ENCODE peak calls at places on chromosomes 16 and 17, in seven cellular contexts. One of them, this sample, is unnamed.

GRCh38 chr17:18143044-18143936 is 34.7 kb downstream of the MYO15A start:
- DNase-seq in lower leg skin: no peak
- DNase-seq in endothelial cell of umbilical vein: no peak
- DNase-seq in lower lobe of right lung: peak; percentile 62
- DNase-seq in PC-3: peak; percentile 43
- DNase-seq in AG09309: no peak
- DNase-seq in fibroblast of lung: no peak
- DNase-seq in this sample: peak; percentile 60

GRCh38 chr16:81821422-81822128 is 42.5 kb downstream of the PLCG2 start:
- DNase-seq in PC-3: no peak
- DNase-seq in endothelial cell of umbilical vein: no peak
- DNase-seq in lower lobe of right lung: no peak
- DNase-seq in AG09309: no peak
- DNase-seq in fibroblast of lung: peak; percentile 11
- DNase-seq in lower leg skin: no peak
- DNase-seq in this sample: peak; percentile 60

GRCh38 chr17:83193336-83194188 is 114.2 kb downstream of the METRNL start:
- DNase-seq in PC-3: peak; percentile 66
- DNase-seq in fibroblast of lung: peak; percentile 56
- DNase-seq in endothelial cell of umbilical vein: no peak
- DNase-seq in AG09309: no peak
- DNase-seq in lower lobe of right lung: peak; percentile 56
- DNase-seq in lower leg skin: peak; percentile 27
- DNase-seq in this sample: no peak

GRCh38 chr17:62705116-62705515 is 77.6 kb downstream of the MRC2 start:
- DNase-seq in lower lobe of right lung: no peak
- DNase-seq in lower leg skin: no peak
- DNase-seq in PC-3: no peak
- DNase-seq in AG09309: no peak
- DNase-seq in fibroblast of lung: peak; percentile 47
- DNase-seq in endothelial cell of umbilical vein: peak; percentile 80
- DNase-seq in this sample: no peak

GRCh38 chr17:17628388-17629008 is 37.0 kb upstream of the PEMT start:
- DNase-seq in AG09309: no peak
- DNase-seq in PC-3: no peak
- DNase-seq in fibroblast of lung: no peak
- DNase-seq in lower leg skin: no peak
- DNase-seq in endothelial cell of umbilical vein: no peak
- DNase-seq in lower lobe of right lung: no peak
- DNase-seq in this sample: peak; percentile 76

GRCh38 chr17:65985571-65985970 is 206.4 kb downstream of the CEP112 start:
- DNase-seq in fibroblast of lung: peak; percentile 69
- DNase-seq in endothelial cell of umbilical vein: no peak
- DNase-seq in lower lobe of right lung: no peak
- DNase-seq in PC-3: no peak
- DNase-seq in AG09309: peak; percentile 2
- DNase-seq in lower leg skin: no peak
- DNase-seq in this sample: no peak

GRCh38 chr16:79185681-79186080 is 414.9 kb downstream of the MAF start:
- DNase-seq in lower lobe of right lung: no peak
- DNase-seq in lower leg skin: no peak
- DNase-seq in endothelial cell of umbilical vein: no peak
- DNase-seq in PC-3: no peak
- DNase-seq in fibroblast of lung: no peak
- DNase-seq in AG09309: no peak
- DNase-seq in this sample: no peak

GRCh38 chr16:19776565-19776964 is 58.5 kb downstream of the IQCK start:
- DNase-seq in fibroblast of lung: no peak
- DNase-seq in lower lobe of right lung: no peak
- DNase-seq in endothelial cell of umbilical vein: no peak
- DNase-seq in PC-3: no peak
- DNase-seq in lower leg skin: no peak
- DNase-seq in AG09309: no peak
- DNase-seq in this sample: no peak

DNA sequence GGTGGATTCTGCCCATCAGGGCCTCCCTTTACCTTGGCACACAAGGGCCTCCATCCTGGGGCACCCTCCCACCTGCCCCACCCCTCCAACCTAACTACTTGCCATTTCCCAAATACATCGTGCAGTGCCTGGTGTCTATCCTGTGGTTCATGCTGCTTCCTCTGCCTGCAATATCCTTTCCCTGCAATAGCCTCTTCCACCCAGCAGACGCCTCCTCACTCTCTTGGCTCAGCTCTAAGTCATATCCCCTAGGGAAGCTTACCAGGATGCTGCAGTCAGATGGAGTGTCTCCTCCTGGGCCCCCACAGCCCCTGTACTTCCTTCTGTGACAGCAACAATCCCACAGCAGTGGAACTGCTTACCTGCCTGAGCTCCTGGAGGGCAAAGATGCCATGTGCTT is 36.7 kb downstream of the CCDC182 start:
- DNase-seq in PC-3: no peak
- DNase-seq in lower leg skin: no peak
- DNase-seq in lower lobe of right lung: no peak
- DNase-seq in endothelial cell of umbilical vein: no peak
- DNase-seq in AG09309: no peak
- DNase-seq in fibroblast of lung: no peak
- DNase-seq in this sample: no peak
- TF ChIP-seq CTCF in PC-3: no peak
- TF ChIP-seq CTCF in lower leg skin: no peak
- TF ChIP-seq CTCF in lower lobe of right lung: no peak
- TF ChIP-seq CTCF in endothelial cell of umbilical vein: no peak
- TF ChIP-seq CTCF in AG09309: no peak
- TF ChIP-seq CTCF in fibroblast of lung: peak; percentile 7
- TF ChIP-seq CTCF in this sample: no peak

GRCh38 chr17:31175237-31175636 is 80.5 kb downstream of the NF1 start:
- DNase-seq in endothelial cell of umbilical vein: no peak
- DNase-seq in lower leg skin: no peak
- DNase-seq in fibroblast of lung: no peak
- DNase-seq in lower lobe of right lung: no peak
- DNase-seq in AG09309: no peak
- DNase-seq in PC-3: no peak
- DNase-seq in this sample: no peak
- TF ChIP-seq CTCF in endothelial cell of umbilical vein: no peak
- TF ChIP-seq CTCF in lower leg skin: no peak
- TF ChIP-seq CTCF in fibroblast of lung: no peak
- TF ChIP-seq CTCF in lower lobe of right lung: no peak
- TF ChIP-seq CTCF in AG09309: no peak
- TF ChIP-seq CTCF in PC-3: no peak
- TF ChIP-seq CTCF in this sample: no peak

DNA sequence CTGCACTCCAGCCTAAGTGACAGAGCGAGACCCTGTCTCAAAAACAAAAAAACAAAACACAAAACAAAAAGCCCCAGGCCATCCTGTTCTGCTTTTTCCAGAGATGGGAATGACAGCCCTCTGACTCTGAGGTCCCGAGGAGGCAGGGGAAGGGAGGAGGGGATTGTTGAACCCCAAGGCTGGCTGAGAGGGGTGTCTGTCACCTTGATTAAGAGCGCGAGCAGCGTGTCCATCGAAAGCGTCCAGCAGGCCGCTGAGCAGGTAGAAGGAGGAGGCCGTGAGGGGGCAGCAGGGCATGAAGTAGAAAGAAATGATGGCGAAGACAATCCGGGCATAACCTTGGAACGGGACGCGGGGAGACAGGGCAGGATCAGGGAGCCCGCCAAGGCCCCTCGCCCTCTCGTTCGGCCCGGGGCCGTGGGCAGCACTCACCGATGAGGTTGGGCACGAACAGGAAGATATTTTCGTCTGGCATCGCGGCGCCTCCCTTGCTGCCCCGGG is 593 bp downstream of the CDIPT start:
- DNase-seq in endothelial cell of umbilical vein: peak; percentile 44
- DNase-seq in AG09309: no peak
- DNase-seq in lower leg skin: no peak
- DNase-seq in lower lobe of right lung: no peak
- DNase-seq in PC-3: peak; percentile 5
- DNase-seq in fibroblast of lung: no peak
- DNase-seq in this sample: peak; percentile 48
- TF ChIP-seq CTCF in endothelial cell of umbilical vein: no peak
- TF ChIP-seq CTCF in AG09309: peak; percentile 33
- TF ChIP-seq CTCF in lower leg skin: no peak
- TF ChIP-seq CTCF in lower lobe of right lung: no peak
- TF ChIP-seq CTCF in PC-3: no peak
- TF ChIP-seq CTCF in fibroblast of lung: peak; percentile 20
- TF ChIP-seq CTCF in this sample: no peak

GRCh38 chr16:71441348-71441781 is 489 bp downstream of the TLE7 start:
- DNase-seq in endothelial cell of umbilical vein: no peak
- DNase-seq in PC-3: no peak
- DNase-seq in lower lobe of right lung: no peak
- DNase-seq in lower leg skin: no peak
- DNase-seq in fibroblast of lung: no peak
- DNase-seq in AG09309: no peak
- DNase-seq in this sample: no peak

GRCh38 chr16:71442041-71442440 is at the start of gene TLE7:
- DNase-seq in fibroblast of lung: no peak
- DNase-seq in endothelial cell of umbilical vein: no peak
- DNase-seq in AG09309: no peak
- DNase-seq in PC-3: no peak
- DNase-seq in lower lobe of right lung: no peak
- DNase-seq in lower leg skin: no peak
- DNase-seq in this sample: no peak

GRCh38 chr16:71439531-71439930 is 2.3 kb downstream of the TLE7 start:
- DNase-seq in fibroblast of lung: peak; percentile 27
- DNase-seq in lower leg skin: no peak
- DNase-seq in PC-3: no peak
- DNase-seq in lower lobe of right lung: no peak
- DNase-seq in endothelial cell of umbilical vein: no peak
- DNase-seq in AG09309: no peak
- DNase-seq in this sample: no peak

GRCh38 chr16:71443714-71444113 is 1.9 kb upstream of the TLE7 start:
- DNase-seq in lower leg skin: no peak
- DNase-seq in fibroblast of lung: no peak
- DNase-seq in lower lobe of right lung: no peak
- DNase-seq in AG09309: no peak
- DNase-seq in endothelial cell of umbilical vein: no peak
- DNase-seq in PC-3: no peak
- DNase-seq in this sample: no peak

DNA sequence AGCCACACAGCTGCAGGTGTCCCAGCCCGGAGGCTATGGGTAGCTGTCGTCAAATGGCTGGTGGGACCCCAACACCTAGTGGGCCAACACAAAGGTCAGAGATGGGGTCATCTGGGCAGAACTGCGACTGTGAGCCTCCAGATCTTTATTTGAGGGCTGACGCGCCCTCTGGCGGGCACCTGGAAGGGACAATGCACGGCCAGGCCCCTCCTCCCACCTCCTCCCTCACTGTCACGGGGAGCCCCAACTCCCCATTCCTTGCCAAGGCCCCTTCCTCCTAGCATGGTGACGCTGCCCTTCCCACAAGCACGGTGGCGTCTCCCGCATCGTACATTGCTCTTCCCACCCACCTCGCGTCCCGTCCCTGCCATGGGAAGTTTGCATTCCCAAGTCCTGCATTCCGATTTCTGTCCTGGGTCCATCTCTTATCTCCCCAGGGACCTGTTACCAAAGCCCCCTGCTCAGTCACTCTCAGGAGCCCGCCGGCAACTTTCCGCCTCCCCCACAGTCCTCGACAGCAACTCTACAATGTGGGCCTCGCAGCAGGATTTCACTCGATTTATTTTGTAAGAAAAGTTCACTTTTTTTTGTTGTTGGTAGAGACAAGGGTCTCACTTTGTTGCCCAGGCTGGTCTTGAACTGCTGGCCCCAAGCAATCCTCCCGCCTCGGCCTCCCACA is 1.0 kb downstream of the TLE7 start:
- DNase-seq in lower leg skin: no peak
- DNase-seq in fibroblast of lung: no peak
- DNase-seq in endothelial cell of umbilical vein: no peak
- DNase-seq in lower lobe of right lung: no peak
- DNase-seq in PC-3: peak; percentile 12
- DNase-seq in AG09309: no peak
- DNase-seq in this sample: peak; percentile 71
- TF ChIP-seq CTCF in lower leg skin: no peak
- TF ChIP-seq CTCF in fibroblast of lung: no peak
- TF ChIP-seq CTCF in endothelial cell of umbilical vein: no peak
- TF ChIP-seq CTCF in lower lobe of right lung: peak; percentile 7
- TF ChIP-seq CTCF in PC-3: peak; percentile 57
- TF ChIP-seq CTCF in AG09309: peak; percentile 11
- TF ChIP-seq CTCF in this sample: peak; percentile 34

GRCh38 chr16:28823719-28824547 is 1.1 kb downstream of the ATXN2L start:
- DNase-seq in lower leg skin: peak; percentile 94
- DNase-seq in lower lobe of right lung: peak; percentile 97
- DNase-seq in AG09309: peak; percentile 92
- DNase-seq in fibroblast of lung: peak; percentile 99
- DNase-seq in endothelial cell of umbilical vein: peak; percentile 99
- DNase-seq in PC-3: peak; percentile 88
- DNase-seq in this sample: peak; percentile 96
- TF ChIP-seq CTCF in lower leg skin: no peak
- TF ChIP-seq CTCF in lower lobe of right lung: peak; percentile 35
- TF ChIP-seq CTCF in AG09309: peak; percentile 18
- TF ChIP-seq CTCF in fibroblast of lung: peak; percentile 1
- TF ChIP-seq CTCF in endothelial cell of umbilical vein: no peak
- TF ChIP-seq CTCF in PC-3: no peak
- TF ChIP-seq CTCF in this sample: no peak

DNA sequence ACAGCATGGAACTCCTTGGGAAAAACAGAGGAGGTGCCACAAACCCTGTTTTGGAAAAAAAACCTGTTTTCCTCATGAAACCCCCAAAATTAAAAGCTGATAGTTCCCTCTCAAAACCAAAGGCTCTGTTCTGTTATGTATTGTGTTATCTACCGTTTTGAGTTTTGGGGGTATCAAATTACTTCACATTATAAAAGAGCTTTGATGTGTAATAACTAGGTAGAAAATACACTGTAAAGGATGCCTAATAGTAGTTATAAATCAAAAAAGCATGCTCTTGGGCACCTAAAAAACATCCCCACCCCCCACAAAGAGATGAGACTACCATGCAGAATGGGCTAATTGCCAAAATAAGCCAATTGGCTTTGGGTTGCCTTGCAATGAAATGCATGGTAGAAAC is 30.8 kb downstream of the C16orf54 start:
- DNase-seq in PC-3: no peak
- DNase-seq in endothelial cell of umbilical vein: no peak
- DNase-seq in lower lobe of right lung: no peak
- DNase-seq in lower leg skin: no peak
- DNase-seq in AG09309: no peak
- DNase-seq in fibroblast of lung: no peak
- DNase-seq in this sample: no peak
- TF ChIP-seq CTCF in PC-3: no peak
- TF ChIP-seq CTCF in endothelial cell of umbilical vein: no peak
- TF ChIP-seq CTCF in lower lobe of right lung: no peak
- TF ChIP-seq CTCF in lower leg skin: no peak
- TF ChIP-seq CTCF in AG09309: no peak
- TF ChIP-seq CTCF in fibroblast of lung: no peak
- TF ChIP-seq CTCF in this sample: no peak

GRCh38 chr17:21129023-21129681 is 2.4 kb downstream of the DHRS7B start:
- DNase-seq in AG09309: no peak
- DNase-seq in PC-3: peak; percentile 34
- DNase-seq in endothelial cell of umbilical vein: peak; percentile 64
- DNase-seq in fibroblast of lung: peak; percentile 34
- DNase-seq in lower lobe of right lung: no peak
- DNase-seq in lower leg skin: no peak
- DNase-seq in this sample: no peak
- TF ChIP-seq CTCF in AG09309: peak; percentile 64
- TF ChIP-seq CTCF in PC-3: peak; percentile 59
- TF ChIP-seq CTCF in endothelial cell of umbilical vein: peak; percentile 40
- TF ChIP-seq CTCF in fibroblast of lung: peak; percentile 58
- TF ChIP-seq CTCF in lower lobe of right lung: peak; percentile 56
- TF ChIP-seq CTCF in lower leg skin: no peak
- TF ChIP-seq CTCF in this sample: peak; percentile 29

This sample was measured in GM13976.